ENCODE peak calls at places on chromosomes 13 and 19, in eight cellular contexts. H is endodermal cell; A is ELR; C is NCI-H2081; F is natural killer cell; G is HTR-8/SVneo; S is A172; E is stimulated activated CD4-positive, alpha-beta T cell treated with anti-CD3 and anti-CD28 coated beads, Interleukin-15, amount 100 ng/mL, for 1 hour. J is an unnamed sample.

GRCh38 chr19:48913114-48913513 is 13.0 kb downstream of the NUCB1 start:
- DNase-seq in H (no peak), A (peak), C (peak), F (no peak), G (no peak), S (no peak), E (no peak), J (no peak)

GRCh38 chr13:44044544-44045178 is 165.0 kb downstream of the LACC1 start:
- DNase-seq in H (no peak), A (peak), C (no peak), F (no peak), G (no peak), S (peak), E (no peak), J (no peak)

GRCh38 chr13:48151766-48152165 is 56.9 kb upstream of the MED4 start:
- DNase-seq in H (no peak), A (no peak), C (no peak), F (no peak), G (no peak), S (peak), E (no peak), J (no peak)

GRCh38 chr13:75803175-75803611 is 167.1 kb downstream of the LMO7 start:
- DNase-seq in H (peak), A (no peak), C (peak), F (no peak), G (no peak), S (no peak), E (no peak), J (no peak)

GRCh38 chr19:35718345-35719041 is 690 bp downstream of the KMT2B start:
- DNase-seq in H (peak), A (peak), C (no peak), F (peak), G (no peak), S (no peak), E (no peak), J (no peak)

GRCh38 chr13:78764665-78765064 is 105.7 kb upstream of the OBI1 start:
- DNase-seq in H (peak), A (no peak), C (no peak), F (no peak), G (no peak), S (no peak), E (no peak), J (no peak)

GRCh38 chr13:30851697-30852096 is 54.4 kb upstream of the MEDAG start:
- DNase-seq in H (no peak), A (no peak), C (no peak), F (no peak), G (no peak), S (no peak), E (no peak), J (no peak)

GRCh38 chr19:7928741-7929701 is 3.1 kb upstream of the CTXN1 start:
- DNase-seq in H (peak), A (peak), C (no peak), F (peak), G (peak), S (peak), E (peak), J (peak)

GRCh38 chr13:112917731-112918130 is 51.3 kb upstream of the MCF2L start:
- DNase-seq in H (no peak), A (no peak), C (no peak), F (no peak), G (no peak), S (no peak), E (no peak), J (no peak)

GRCh38 chr13:72542241-72542640 is 185.2 kb downstream of the MZT1 start:
- DNase-seq in H (peak), A (no peak), C (no peak), F (no peak), G (no peak), S (no peak), E (no peak), J (no peak)

GRCh38 chr19:14575428-14575980 is 3.6 kb upstream of the NDUFB7 start:
- DNase-seq in H (no peak), A (no peak), C (no peak), F (no peak), G (no peak), S (no peak), E (no peak), J (no peak)

GRCh38 chr13:19991531-19991930 is 33.0 kb downstream of the ZMYM2 start:
- DNase-seq in H (no peak), A (no peak), C (no peak), F (no peak), G (no peak), S (no peak), E (no peak), J (no peak)

GRCh38 chr19:34475975-34476594 is 5.5 kb upstream of the WTIP start:
- DNase-seq in H (no peak), A (no peak), C (no peak), F (no peak), G (no peak), S (no peak), E (no peak), J (no peak)

GRCh38 chr13:101202590-101202989 is 213.7 kb downstream of the NALCN start:
- DNase-seq in H (peak), A (no peak), C (no peak), F (no peak), G (no peak), S (no peak), E (no peak), J (no peak)

GRCh38 chr13:60013166-60013565 is 150.6 kb downstream of the DIAPH3 start:
- DNase-seq in H (no peak), A (no peak), C (no peak), F (no peak), G (no peak), S (no peak), E (no peak), J (no peak)

GRCh38 chr19:3142292-3142670 is 6.4 kb downstream of the GNA15 start:
- DNase-seq in H (no peak), A (peak), C (no peak), F (no peak), G (peak), S (peak), E (peak), J (no peak)

GRCh38 chr13:52846567-52847321 is 1.7 kb downstream of the PCDH8 start:
- DNase-seq in H (peak), A (no peak), C (no peak), F (no peak), G (no peak), S (no peak), E (no peak), J (no peak)

J was measured in central memory CD8-positive, alpha-beta T cell.